ENCODE peak calls at places on chromosomes 3 and 15, in six cellular contexts. One of them, this sample, is unnamed.

GRCh38 chr3:132253262-132253878 is 63.8 kb upstream of the ACP3 start:
- DNase-seq in cardiac fibroblast: peak
- DNase-seq in KG1: peak
- DNase-seq in COR-L47: peak
- DNase-seq in HepG2: peak
- DNase-seq in effector memory CD8-positive, alpha-beta T cell: no peak
- DNase-seq in this sample: peak

GRCh38 chr3:42288385-42288784 is 22.4 kb upstream of the CCK start:
- DNase-seq in cardiac fibroblast: no peak
- DNase-seq in KG1: no peak
- DNase-seq in COR-L47: no peak
- DNase-seq in HepG2: no peak
- DNase-seq in effector memory CD8-positive, alpha-beta T cell: no peak
- DNase-seq in this sample: no peak

GRCh38 chr3:59374812-59375211 is 325.0 kb upstream of the CFAP20DC start:
- DNase-seq in cardiac fibroblast: no peak
- DNase-seq in KG1: no peak
- DNase-seq in COR-L47: no peak
- DNase-seq in HepG2: no peak
- DNase-seq in effector memory CD8-positive, alpha-beta T cell: no peak
- DNase-seq in this sample: no peak

GRCh38 chr3:17643691-17644090 is 98.7 kb downstream of the TBC1D5 start:
- DNase-seq in cardiac fibroblast: peak
- DNase-seq in KG1: no peak
- DNase-seq in COR-L47: no peak
- DNase-seq in HepG2: no peak
- DNase-seq in effector memory CD8-positive, alpha-beta T cell: no peak
- DNase-seq in this sample: no peak

GRCh38 chr3:97121386-97121785 is 307.0 kb downstream of the EPHA6 start:
- DNase-seq in cardiac fibroblast: no peak
- DNase-seq in KG1: no peak
- DNase-seq in COR-L47: no peak
- DNase-seq in HepG2: no peak
- DNase-seq in effector memory CD8-positive, alpha-beta T cell: no peak
- DNase-seq in this sample: no peak

GRCh38 chr3:102668247-102668646 is 233.4 kb downstream of the ZPLD1 start:
- DNase-seq in cardiac fibroblast: no peak
- DNase-seq in KG1: no peak
- DNase-seq in COR-L47: no peak
- DNase-seq in HepG2: no peak
- DNase-seq in effector memory CD8-positive, alpha-beta T cell: no peak
- DNase-seq in this sample: no peak

GRCh38 chr3:192902481-192903023 is 15.1 kb downstream of the MB21D2 start:
- DNase-seq in cardiac fibroblast: no peak
- DNase-seq in KG1: no peak
- DNase-seq in COR-L47: no peak
- DNase-seq in HepG2: no peak
- DNase-seq in effector memory CD8-positive, alpha-beta T cell: no peak
- DNase-seq in this sample: no peak

GRCh38 chr3:190175490-190175889 is 54.8 kb upstream of the P3H2 start:
- DNase-seq in cardiac fibroblast: peak
- DNase-seq in KG1: no peak
- DNase-seq in COR-L47: no peak
- DNase-seq in HepG2: no peak
- DNase-seq in effector memory CD8-positive, alpha-beta T cell: no peak
- DNase-seq in this sample: no peak

GRCh38 chr15:59180946-59181345 is 25.7 kb upstream of the LDHAL6B start:
- DNase-seq in cardiac fibroblast: peak
- DNase-seq in KG1: no peak
- DNase-seq in COR-L47: no peak
- DNase-seq in HepG2: no peak
- DNase-seq in effector memory CD8-positive, alpha-beta T cell: no peak
- DNase-seq in this sample: no peak

GRCh38 chr3:115804722-115805121 is 181.4 kb downstream of the GAP43 start:
- DNase-seq in cardiac fibroblast: peak
- DNase-seq in KG1: no peak
- DNase-seq in COR-L47: no peak
- DNase-seq in HepG2: no peak
- DNase-seq in effector memory CD8-positive, alpha-beta T cell: no peak
- DNase-seq in this sample: no peak

GRCh38 chr3:13092621-13093339 is 19.6 kb upstream of the IQSEC1 start:
- DNase-seq in cardiac fibroblast: no peak
- DNase-seq in KG1: no peak
- DNase-seq in COR-L47: no peak
- DNase-seq in HepG2: no peak
- DNase-seq in effector memory CD8-positive, alpha-beta T cell: no peak
- DNase-seq in this sample: no peak

GRCh38 chr3:148840419-148840818 is 12.8 kb downstream of the CPB1 start:
- DNase-seq in cardiac fibroblast: no peak
- DNase-seq in KG1: no peak
- DNase-seq in COR-L47: no peak
- DNase-seq in HepG2: no peak
- DNase-seq in effector memory CD8-positive, alpha-beta T cell: no peak
- DNase-seq in this sample: no peak

GRCh38 chr15:35477853-35478252 is 68.1 kb downstream of the DPH6 start:
- DNase-seq in cardiac fibroblast: no peak
- DNase-seq in KG1: no peak
- DNase-seq in COR-L47: no peak
- DNase-seq in HepG2: no peak
- DNase-seq in effector memory CD8-positive, alpha-beta T cell: no peak
- DNase-seq in this sample: no peak

GRCh38 chr15:96324900-96325299 is 5.6 kb upstream of the NR2F2 start:
- DNase-seq in cardiac fibroblast: no peak
- DNase-seq in KG1: no peak
- DNase-seq in COR-L47: no peak
- DNase-seq in HepG2: no peak
- DNase-seq in effector memory CD8-positive, alpha-beta T cell: no peak
- DNase-seq in this sample: no peak

GRCh38 chr15:63407612-63408011 is 26.0 kb upstream of the CA12 start:
- DNase-seq in cardiac fibroblast: no peak
- DNase-seq in KG1: no peak
- DNase-seq in COR-L47: peak
- DNase-seq in HepG2: no peak
- DNase-seq in effector memory CD8-positive, alpha-beta T cell: no peak
- DNase-seq in this sample: no peak

GRCh38 chr3:140854961-140855360 is 86.7 kb upstream of the SLC25A36 start:
- DNase-seq in cardiac fibroblast: no peak
- DNase-seq in KG1: no peak
- DNase-seq in COR-L47: no peak
- DNase-seq in HepG2: no peak
- DNase-seq in effector memory CD8-positive, alpha-beta T cell: no peak
- DNase-seq in this sample: no peak

GRCh38 chr15:40104296-40104864 is 4.3 kb downstream of the BMF start:
- DNase-seq in cardiac fibroblast: no peak
- DNase-seq in KG1: no peak
- DNase-seq in COR-L47: no peak
- DNase-seq in HepG2: no peak
- DNase-seq in effector memory CD8-positive, alpha-beta T cell: no peak
- DNase-seq in this sample: no peak

GRCh38 chr15:97502038-97502437 is 458.5 kb upstream of the ARRDC4 start:
- DNase-seq in cardiac fibroblast: peak
- DNase-seq in KG1: no peak
- DNase-seq in COR-L47: no peak
- DNase-seq in HepG2: no peak
- DNase-seq in effector memory CD8-positive, alpha-beta T cell: no peak
- DNase-seq in this sample: no peak

GRCh38 chr3:169085827-169086226 is 577.7 kb downstream of the MECOM start:
- DNase-seq in cardiac fibroblast: peak
- DNase-seq in KG1: no peak
- DNase-seq in COR-L47: peak
- DNase-seq in HepG2: no peak
- DNase-seq in effector memory CD8-positive, alpha-beta T cell: no peak
- DNase-seq in this sample: no peak

GRCh38 chr3:126005951-126006350 is 37.0 kb downstream of the ROPN1B start:
- DNase-seq in cardiac fibroblast: peak
- DNase-seq in KG1: no peak
- DNase-seq in COR-L47: no peak
- DNase-seq in HepG2: no peak
- DNase-seq in effector memory CD8-positive, alpha-beta T cell: no peak
- DNase-seq in this sample: no peak

GRCh38 chr3:14273886-14274517 is 95.4 kb downstream of the LSM3 start:
- DNase-seq in cardiac fibroblast: no peak
- DNase-seq in KG1: no peak
- DNase-seq in COR-L47: no peak
- DNase-seq in HepG2: no peak
- DNase-seq in effector memory CD8-positive, alpha-beta T cell: no peak
- DNase-seq in this sample: no peak

GRCh38 chr3:46986782-46987484 is 7.5 kb downstream of the NBEAL2 start:
- DNase-seq in cardiac fibroblast: no peak
- DNase-seq in KG1: no peak
- DNase-seq in COR-L47: no peak
- DNase-seq in HepG2: no peak
- DNase-seq in effector memory CD8-positive, alpha-beta T cell: no peak
- DNase-seq in this sample: no peak

GRCh38 chr3:8972614-8973013 is 9.3 kb upstream of the RAD18 start:
- DNase-seq in cardiac fibroblast: peak
- DNase-seq in KG1: no peak
- DNase-seq in COR-L47: no peak
- DNase-seq in HepG2: peak
- DNase-seq in effector memory CD8-positive, alpha-beta T cell: no peak
- DNase-seq in this sample: no peak

GRCh38 chr3:14234197-14235002 is 55.8 kb downstream of the LSM3 start:
- DNase-seq in cardiac fibroblast: peak
- DNase-seq in KG1: no peak
- DNase-seq in COR-L47: no peak
- DNase-seq in HepG2: peak
- DNase-seq in effector memory CD8-positive, alpha-beta T cell: no peak
- DNase-seq in this sample: no peak

GRCh38 chr3:59424268-59425010 is 374.6 kb upstream of the CFAP20DC start:
- DNase-seq in cardiac fibroblast: peak
- DNase-seq in KG1: no peak
- DNase-seq in COR-L47: no peak
- DNase-seq in HepG2: no peak
- DNase-seq in effector memory CD8-positive, alpha-beta T cell: peak
- DNase-seq in this sample: no peak

GRCh38 chr3:107367353-107367752 is 9.9 kb upstream of the CCDC54 start:
- DNase-seq in cardiac fibroblast: peak
- DNase-seq in KG1: peak
- DNase-seq in COR-L47: no peak
- DNase-seq in HepG2: no peak
- DNase-seq in effector memory CD8-positive, alpha-beta T cell: no peak
- DNase-seq in this sample: no peak

GRCh38 chr3:64039273-64039672 is 16.0 kb upstream of the PSMD6 start:
- DNase-seq in cardiac fibroblast: no peak
- DNase-seq in KG1: no peak
- DNase-seq in COR-L47: no peak
- DNase-seq in HepG2: no peak
- DNase-seq in effector memory CD8-positive, alpha-beta T cell: no peak
- DNase-seq in this sample: no peak

GRCh38 chr3:195757371-195757770 is 36.6 kb downstream of the MUC20 start:
- DNase-seq in cardiac fibroblast: no peak
- DNase-seq in KG1: no peak
- DNase-seq in COR-L47: no peak
- DNase-seq in HepG2: no peak
- DNase-seq in effector memory CD8-positive, alpha-beta T cell: no peak
- DNase-seq in this sample: no peak

GRCh38 chr15:64851503-64851840 is 9.8 kb downstream of the PLEKHO2 start:
- DNase-seq in cardiac fibroblast: peak
- DNase-seq in KG1: no peak
- DNase-seq in COR-L47: no peak
- DNase-seq in HepG2: no peak
- DNase-seq in effector memory CD8-positive, alpha-beta T cell: no peak
- DNase-seq in this sample: no peak

GRCh38 chr3:75220932-75221331 is 443.2 kb upstream of the FRG2C start:
- DNase-seq in cardiac fibroblast: no peak
- DNase-seq in KG1: no peak
- DNase-seq in COR-L47: no peak
- DNase-seq in HepG2: no peak
- DNase-seq in effector memory CD8-positive, alpha-beta T cell: no peak
- DNase-seq in this sample: no peak

GRCh38 chr15:90561344-90562244 is 31.9 kb downstream of the CRTC3 start:
- DNase-seq in cardiac fibroblast: peak
- DNase-seq in KG1: peak
- DNase-seq in COR-L47: no peak
- DNase-seq in HepG2: no peak
- DNase-seq in effector memory CD8-positive, alpha-beta T cell: no peak
- DNase-seq in this sample: no peak

GRCh38 chr15:41981373-41982132 is 9.2 kb upstream of the EHD4 start:
- DNase-seq in cardiac fibroblast: no peak
- DNase-seq in KG1: no peak
- DNase-seq in COR-L47: no peak
- DNase-seq in HepG2: no peak
- DNase-seq in effector memory CD8-positive, alpha-beta T cell: no peak
- DNase-seq in this sample: no peak

GRCh38 chr3:111480091-111480490 is 61.9 kb upstream of the CD96 start:
- DNase-seq in cardiac fibroblast: no peak
- DNase-seq in KG1: no peak
- DNase-seq in COR-L47: no peak
- DNase-seq in HepG2: no peak
- DNase-seq in effector memory CD8-positive, alpha-beta T cell: no peak
- DNase-seq in this sample: no peak

This sample was measured in NCI-H2227 treated with DMSO at 0.1 percent for 48 hours.